ENCODE peak calls at places on chromosomes 1 and 21, in seven cellular contexts. M, Y, O, K, R, X and W are unnamed samples.

GRCh38 chr1:995665-996633 is 3.9 kb downstream of the HES4 start:
- DNase-seq in Y (no peak), K (peak; percentile 64), M (no peak), O (peak; percentile 60), X (peak; percentile 44), R (no peak), W (no peak)

GRCh38 chr1:94095112-94095637 is 25.8 kb downstream of the ABCA4 start:
- DNase-seq in O (no peak), X (no peak), K (peak; percentile 90), R (peak; percentile 36), Y (no peak), M (no peak), W (no peak)

GRCh38 chr1:214404154-214404553 is 123.2 kb downstream of the SMYD2 start:
- DNase-seq in O (no peak), Y (no peak), X (no peak), K (no peak), R (no peak), M (no peak), W (no peak)

GRCh38 chr1:233261206-233261605 is 34.3 kb downstream of the PCNX2 start:
- DNase-seq in Y (no peak), K (no peak), M (no peak), O (no peak), X (no peak), R (no peak), W (no peak)

GRCh38 chr1:228371741-228372182 is 34.9 kb downstream of the TRIM11 start:
- DNase-seq in Y (no peak), M (no peak), X (no peak), O (peak; percentile 63), R (no peak), K (no peak), W (no peak)

GRCh38 chr1:62337785-62338631 is 18.8 kb upstream of the KANK4 start:
- DNase-seq in O (no peak), K (no peak), X (no peak), R (no peak), M (no peak), Y (peak; percentile 51), W (no peak)

GRCh38 chr1:232596666-232597303 is 33.1 kb downstream of the SIPA1L2 start:
- DNase-seq in R (no peak), M (no peak), X (no peak), Y (no peak), O (no peak), K (no peak), W (no peak)

GRCh38 chr1:232223309-232223708 is 406.6 kb downstream of the SIPA1L2 start:
- DNase-seq in O (no peak), Y (no peak), M (no peak), R (no peak), K (no peak), X (no peak), W (no peak)

GRCh38 chr1:37509181-37509580 is 5.4 kb downstream of the MEAF6 start:
- DNase-seq in K (no peak), X (no peak), R (peak; percentile 20), O (no peak), M (no peak), Y (no peak), W (no peak)

GRCh38 chr1:98277111-98277510 is 356.3 kb upstream of the DPYD start:
- DNase-seq in O (no peak), M (no peak), R (peak; percentile 33), X (no peak), K (no peak), Y (no peak), W (no peak)

GRCh38 chr21:45363921-45364463 is 41.0 kb upstream of the COL18A1 start:
- DNase-seq in O (no peak), R (peak; percentile 99), X (no peak), Y (no peak), M (no peak), K (peak; percentile 97), W (peak; percentile 68)

GRCh38 chr1:221829327-221830011 is 87.6 kb upstream of the DUSP10 start:
- DNase-seq in M (no peak), K (no peak), Y (no peak), R (peak; percentile 78), O (no peak), X (no peak), W (peak; percentile 86)

GRCh38 chr21:43025636-43026180 is 49.9 kb downstream of the CBS start:
- DNase-seq in K (no peak), M (no peak), Y (no peak), X (no peak), R (no peak), O (peak; percentile 5), W (no peak)

DNA sequence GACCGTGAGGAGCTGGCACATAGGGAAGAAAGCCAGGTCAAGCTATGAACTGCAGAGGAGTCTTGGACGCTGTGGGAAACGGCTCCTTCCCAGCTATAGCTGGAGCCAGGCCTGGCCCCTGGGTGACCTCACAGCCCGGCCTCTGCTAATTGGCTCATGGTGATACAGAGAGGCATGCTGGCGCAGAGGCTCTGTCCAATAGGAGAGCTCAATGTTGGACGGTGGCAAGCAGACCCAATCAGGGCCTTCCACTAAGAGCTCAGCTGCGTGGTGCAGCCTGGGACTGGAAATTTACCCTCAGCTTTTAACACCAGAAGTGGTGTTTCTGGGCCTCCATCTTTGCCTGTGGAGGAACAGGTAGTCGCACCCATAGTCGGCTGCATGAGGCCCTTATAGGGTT is 64.4 kb upstream of the GRHL3 start:
- DNase-seq in R (no peak), Y (no peak), O (no peak), X (no peak), K (no peak), M (no peak), W (no peak)
- TF ChIP-seq CTCF in R (no peak), Y (no peak), O (no peak), X (no peak), K (no peak), M (no peak), W (no peak)

GRCh38 chr1:107479865-107480264 is 339.0 kb downstream of the NTNG1 start:
- DNase-seq in M (no peak), Y (no peak), O (no peak), X (no peak), K (no peak), R (no peak), W (no peak)

GRCh38 chr1:107474877-107475612 is 334.2 kb downstream of the NTNG1 start:
- DNase-seq in O (no peak), K (no peak), Y (no peak), X (no peak), M (no peak), R (no peak), W (no peak)

GRCh38 chr1:107480548-107480947 is 339.7 kb downstream of the NTNG1 start:
- DNase-seq in O (no peak), X (no peak), Y (no peak), R (no peak), K (no peak), M (no peak), W (peak; percentile 4)

GRCh38 chr1:107473065-107473464 is 332.2 kb downstream of the NTNG1 start:
- DNase-seq in O (no peak), M (no peak), X (no peak), Y (no peak), K (no peak), R (no peak), W (no peak)

GRCh38 chr1:107477233-107477632 is 336.4 kb downstream of the NTNG1 start:
- DNase-seq in O (no peak), M (no peak), R (no peak), Y (no peak), K (no peak), X (peak; percentile 30), W (peak; percentile 27)
- TF ChIP-seq CTCF in O (no peak), M (peak; percentile 55), R (peak; percentile 28), Y (peak; percentile 49), K (no peak), X (peak; percentile 49), W (peak; percentile 15)

GRCh38 chr21:35368326-35368725 is 319.2 kb upstream of the RUNX1 start:
- DNase-seq in M (no peak), R (no peak), O (no peak), Y (no peak), K (no peak), X (no peak), W (no peak)
- TF ChIP-seq CTCF in M (no peak), R (no peak), O (no peak), Y (no peak), K (no peak), X (no peak), W (no peak)

GRCh38 chr1:66331641-66332523 is 202.1 kb upstream of the SGIP1 start:
- DNase-seq in O (peak; percentile 74), M (peak; percentile 77), X (no peak), R (peak; percentile 80), K (peak; percentile 79), Y (peak; percentile 46), W (peak; percentile 70)
- TF ChIP-seq CTCF in O (peak; percentile 29), M (peak; percentile 39), X (no peak), R (peak; percentile 26), K (peak; percentile 52), Y (peak; percentile 51), W (no peak)

DNA sequence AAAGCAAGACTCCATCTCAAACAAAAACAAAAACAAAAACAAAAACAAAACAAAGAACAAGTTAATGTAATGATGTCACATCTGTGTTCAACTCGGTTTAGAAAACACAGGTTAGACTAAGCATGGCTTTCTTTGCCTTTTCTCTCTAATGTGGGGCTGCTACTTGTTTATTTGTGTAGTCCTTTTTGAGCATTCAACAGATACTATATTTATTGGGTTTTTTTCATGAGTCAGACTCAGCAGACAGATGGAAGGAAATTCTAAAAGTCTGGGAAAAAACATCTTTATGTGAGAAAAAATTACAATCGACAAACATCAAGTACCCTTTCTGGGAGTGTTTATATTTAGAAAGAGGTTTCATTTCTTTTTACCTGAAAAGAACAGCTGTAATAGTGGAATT is 22.3 kb upstream of the OTUD3 start:
- DNase-seq in R (no peak), K (no peak), Y (no peak), X (no peak), M (no peak), O (no peak), W (no peak)
- TF ChIP-seq CTCF in R (no peak), K (no peak), Y (no peak), X (no peak), M (no peak), O (no peak), W (no peak)

DNA sequence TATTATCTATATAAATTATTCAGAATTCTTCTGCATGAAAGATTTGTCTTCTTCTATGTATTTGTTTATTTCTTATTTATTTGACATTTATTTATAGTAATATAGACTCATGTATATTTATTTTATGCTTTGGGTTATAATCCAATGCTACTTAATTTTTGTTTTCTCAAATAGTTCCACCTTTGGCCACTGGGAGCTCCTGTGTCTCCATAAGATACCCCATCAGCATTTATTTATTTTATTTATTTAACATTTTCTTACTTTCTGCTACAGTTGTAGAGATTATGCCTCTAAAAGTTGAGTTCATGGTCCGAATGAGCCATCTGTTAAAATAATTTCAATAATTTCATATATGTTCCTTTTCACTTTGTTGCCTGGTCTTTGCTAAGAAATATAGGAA is 289.4 kb downstream of the ADGRL2 start:
- DNase-seq in K (no peak), Y (no peak), X (no peak), R (no peak), O (no peak), M (no peak), W (no peak)
- TF ChIP-seq CTCF in K (no peak), Y (peak; percentile 51), X (peak; percentile 10), R (peak; percentile 13), O (peak; percentile 37), M (peak; percentile 48), W (no peak)

GRCh38 chr1:154661110-154661509 is 53.1 kb upstream of the ADAR start:
- DNase-seq in O (no peak), X (no peak), M (no peak), Y (no peak), K (no peak), R (no peak), W (no peak)
- TF ChIP-seq CTCF in O (no peak), X (no peak), M (no peak), Y (no peak), K (no peak), R (no peak), W (no peak)

GRCh38 chr1:100532645-100533044 is 5.3 kb upstream of the GPR88 start:
- DNase-seq in Y (no peak), O (no peak), K (no peak), X (no peak), M (no peak), R (no peak), W (no peak)
- TF ChIP-seq CTCF in Y (no peak), O (no peak), K (no peak), X (no peak), M (no peak), R (no peak), W (no peak)